ENCODE peak calls at places on chromosomes 4 and X, in nine cellular contexts. Z is RKO; Q is AG08395; T is stimulated activated CD4-positive, alpha-beta T cell treated with anti-CD3 and anti-CD28 coated beads, Interleukin-1b, Interleukin-23, amount 100 ng/mL, for 48 hours; E is progenitor cell of endocrine pancreas; U is HEK293T; L is gastrocnemius medialis; W is T-helper 22 cell; X is GOT3. F is an unnamed sample.

GRCh38 chr4:159268607-159269006 is 165.7 kb downstream of the RAPGEF2 start:
- DNase-seq in L (no peak), W (no peak), T (no peak), X (no peak), E (no peak), Z (no peak), Q (no peak), U (no peak), F (no peak)

GRCh38 chrX:153537526-153538295 is 20.3 kb downstream of the ATP2B3 start:
- DNase-seq in W (no peak), L (no peak), U (no peak), T (no peak), Z (no peak), X (no peak), E (no peak), Q (no peak), F (no peak)

GRCh38 chrX:100681581-100681980 is 37.6 kb downstream of the SRPX2 start:
- DNase-seq in Q (no peak), U (no peak), Z (no peak), L (no peak), E (no peak), W (no peak), X (no peak), T (no peak), F (no peak)

GRCh38 chr4:53935780-53936179 is 128.6 kb downstream of the CHIC2 start:
- DNase-seq in W (no peak), E (no peak), X (no peak), L (no peak), Q (peak), T (no peak), Z (no peak), U (no peak), F (no peak)

GRCh38 chr4:55256787-55257186 is 89.3 kb upstream of the SRD5A3 start:
- DNase-seq in Z (no peak), E (no peak), Q (no peak), X (no peak), U (no peak), L (no peak), W (no peak), T (no peak), F (peak)

GRCh38 chr4:151195801-151196200 is 81.2 kb upstream of the PRSS48 start:
- DNase-seq in T (no peak), W (no peak), U (no peak), Z (no peak), X (no peak), Q (peak), E (no peak), L (no peak), F (no peak)

GRCh38 chr4:152735302-152735917 is 44.1 kb downstream of the TIGD4 start:
- DNase-seq in Z (peak), U (peak), W (no peak), T (no peak), L (no peak), Q (peak), X (no peak), E (no peak), F (peak)

GRCh38 chr4:2288051-2288541 is 26.2 kb upstream of the MXD4 start:
- DNase-seq in T (no peak), L (no peak), Q (no peak), Z (no peak), E (no peak), U (no peak), W (no peak), X (no peak), F (no peak)

GRCh38 chrX:77455437-77455836 is 8.2 kb downstream of the FGF16 start:
- DNase-seq in X (no peak), T (no peak), Z (no peak), E (no peak), Q (no peak), W (no peak), U (no peak), L (no peak), F (no peak)

GRCh38 chr4:176833416-176833815 is 40.7 kb upstream of the VEGFC start:
- DNase-seq in Z (no peak), T (no peak), L (no peak), X (no peak), E (no peak), Q (peak), U (no peak), W (no peak), F (peak)

GRCh38 chr4:10311939-10312338 is 145.3 kb downstream of the ZNF518B start:
- DNase-seq in X (no peak), U (no peak), E (no peak), Z (no peak), T (no peak), L (no peak), Q (no peak), W (no peak), F (no peak)

GRCh38 chrX:131675596-131676194 is 131.8 kb downstream of the OR13H1 start:
- DNase-seq in L (no peak), Z (peak), T (no peak), W (no peak), X (no peak), U (peak), Q (peak), E (no peak), F (peak)

GRCh38 chrX:30786374-30786773 is 102.7 kb downstream of the TAB3 start:
- DNase-seq in W (no peak), T (no peak), Q (no peak), Z (peak), U (no peak), L (no peak), X (no peak), E (no peak), F (no peak)

GRCh38 chr4:166460769-166461550 is 587.9 kb downstream of the TLL1 start:
- DNase-seq in E (no peak), L (no peak), W (no peak), U (no peak), Z (peak), X (no peak), Q (no peak), T (no peak), F (no peak)

GRCh38 chrX:10608099-10608498 is 12.3 kb downstream of the MID1 start:
- DNase-seq in W (no peak), T (no peak), Z (no peak), E (no peak), Q (no peak), U (no peak), L (no peak), X (no peak), F (no peak)

GRCh38 chr4:185127021-185127925 is 15.8 kb upstream of the SLC25A4 start:
- DNase-seq in E (peak), Q (no peak), Z (no peak), W (no peak), X (no peak), U (no peak), T (no peak), L (no peak), F (peak)

GRCh38 chr4:784401-785331 is 41.3 kb downstream of the CPLX1 start:
- DNase-seq in E (no peak), Z (no peak), Q (no peak), W (no peak), T (no peak), L (no peak), U (no peak), X (no peak), F (no peak)

GRCh38 chrX:20067709-20068315 is 48.9 kb downstream of the MAP7D2 start:
- DNase-seq in W (no peak), X (peak), E (no peak), Q (peak), L (peak), U (no peak), Z (peak), T (no peak), F (no peak)

GRCh38 chr4:106114284-106114683 is 201.7 kb downstream of the TBCK start:
- DNase-seq in T (no peak), E (no peak), U (no peak), L (no peak), W (no peak), X (no peak), Q (no peak), Z (no peak), F (no peak)

GRCh38 chrX:29617725-29618124 is 597.6 kb upstream of the MAGEB2 start:
- DNase-seq in U (peak), Q (no peak), T (no peak), X (no peak), L (no peak), Z (peak), W (no peak), E (no peak), F (peak)

GRCh38 chr4:164924670-164925238 is 47.8 kb downstream of the APELA start:
- DNase-seq in U (no peak), W (no peak), Q (no peak), T (no peak), X (no peak), L (no peak), Z (no peak), E (no peak), F (no peak)

GRCh38 chr4:141215972-141216761 is 4.5 kb upstream of the ZNF330 start:
- DNase-seq in W (no peak), X (no peak), T (no peak), Z (no peak), L (no peak), E (no peak), Q (no peak), U (no peak), F (no peak)

GRCh38 chr4:67713531-67714247 is 12.7 kb upstream of the UBA6 start:
- DNase-seq in Z (peak), T (no peak), Q (peak), X (no peak), W (no peak), L (no peak), E (no peak), U (no peak), F (no peak)

GRCh38 chr4:48073567-48074103 is 57.1 kb downstream of the NIPAL1 start:
- DNase-seq in Q (no peak), L (no peak), E (no peak), T (no peak), W (no peak), X (no peak), Z (no peak), U (no peak), F (no peak)

GRCh38 chr4:169229571-169230028 is 41.2 kb downstream of the SH3RF1 start:
- DNase-seq in Q (peak), E (no peak), U (no peak), Z (peak), L (peak), T (no peak), W (no peak), X (no peak), F (no peak)

F was measured in neural progenitor cell.